ENCODE peak calls at places on chromosomes 5 and 9, in four cellular contexts. W, C, A and U are unnamed samples.

GRCh38 chr5:64190562-64191306 is 25.1 kb downstream of the RNF180 start:
- DNase-seq in W (no peak), C (no peak), A (no peak), U (no peak)

GRCh38 chr9:34498511-34498910 is 24.3 kb downstream of the ENHO start:
- DNase-seq in W (peak; percentile 23), C (no peak), A (no peak), U (no peak)

GRCh38 chr5:180624630-180625029 is 24.8 kb downstream of the FLT4 start:
- DNase-seq in W (no peak), C (no peak), A (no peak), U (no peak)

GRCh38 chr5:151954271-151954670 is 29.6 kb upstream of the GLRA1 start:
- DNase-seq in W (no peak), C (no peak), A (no peak), U (no peak)

GRCh38 chr5:83633285-83633684 is 87.4 kb downstream of the HAPLN1 start:
- DNase-seq in W (no peak), C (no peak), A (no peak), U (no peak)

GRCh38 chr5:142143878-142144277 is 35.3 kb downstream of the NDFIP1 start:
- DNase-seq in W (no peak), C (no peak), A (peak; percentile 65), U (peak; percentile 48)

GRCh38 chr5:122653087-122654017 is 121.5 kb upstream of the SNX2 start:
- DNase-seq in W (no peak), C (no peak), A (no peak), U (no peak)

GRCh38 chr5:10503321-10503720 is 60.5 kb upstream of the ANKRD33B start:
- DNase-seq in W (no peak), C (no peak), A (no peak), U (no peak)

GRCh38 chr9:71587576-71588362 is 180.5 kb downstream of the CEMIP2 start:
- DNase-seq in W (no peak), C (no peak), A (no peak), U (no peak)

GRCh38 chr5:157324237-157324636 is 58.3 kb downstream of the CYFIP2 start:
- DNase-seq in W (no peak), C (no peak), A (peak; percentile 33), U (no peak)